ENCODE peak calls at places on chromosome 5, in five cellular contexts. K, Y, A, C and W are unnamed samples.

GRCh38 chr5:179874136-179874535 is 15.5 kb upstream of the MRNIP start:
- DNase-seq in K (no peak), C (no peak), Y (no peak), A (no peak), W (no peak)

GRCh38 chr5:167050568-167051214 is 1240.8 kb upstream of the WWC1 start:
- DNase-seq in A (no peak), Y (no peak), K (peak), C (no peak), W (no peak)

GRCh38 chr5:9820696-9821449 is 190.7 kb upstream of the TAS2R1 start:
- DNase-seq in A (no peak), C (no peak), Y (no peak), K (no peak), W (no peak)

GRCh38 chr5:93954421-93955069 is 213.1 kb upstream of the POU5F2 start:
- DNase-seq in C (no peak), K (no peak), Y (no peak), A (no peak), W (no peak)

GRCh38 chr5:53472279-53472678 is 8.2 kb upstream of the FST start:
- DNase-seq in K (no peak), A (no peak), C (no peak), Y (no peak), W (no peak)

GRCh38 chr5:136174021-136174659 is 18.8 kb downstream of the SMIM32 start:
- DNase-seq in C (no peak), K (peak), Y (peak), A (no peak), W (peak)

GRCh38 chr5:170614071-170614490 is 110.3 kb downstream of the KCNIP1 start:
- DNase-seq in Y (no peak), A (no peak), K (no peak), C (no peak), W (no peak)

GRCh38 chr5:133635051-133635450 is 22.7 kb upstream of the FSTL4 start:
- DNase-seq in A (no peak), C (no peak), Y (no peak), K (peak), W (no peak)

GRCh38 chr5:143931986-143932385 is 120.0 kb downstream of the HMHB1 start:
- DNase-seq in K (no peak), A (no peak), Y (no peak), C (no peak), W (no peak)

GRCh38 chr5:26121343-26121742 is 917.0 kb downstream of the CDH9 start:
- DNase-seq in A (no peak), Y (no peak), C (no peak), K (peak), W (peak)

GRCh38 chr5:57174850-57175525 is 1.1 kb downstream of the GPBP1 start:
- DNase-seq in K (no peak), Y (no peak), A (no peak), C (no peak), W (peak)

GRCh38 chr5:145946112-145946861 is 9.9 kb downstream of the SH3RF2 start:
- DNase-seq in A (no peak), Y (no peak), K (peak), C (no peak), W (no peak)

GRCh38 chr5:172311026-172311425 is 27.5 kb upstream of the UBTD2 start:
- DNase-seq in Y (no peak), A (no peak), C (no peak), K (no peak), W (no peak)